ENCODE peak calls at places on chromosomes 7 and 10, in five cellular contexts. A, O, S, W and J are unnamed samples.

GRCh38 chr7:111682576-111683372 is 120.5 kb upstream of the IMMP2L start:
- DNase-seq in O (no peak), S (no peak), W (no peak), A (no peak), J (no peak)

GRCh38 chr10:21926949-21927348 is 76.6 kb downstream of the DNAJC1 start:
- DNase-seq in O (no peak), S (no peak), W (no peak), A (no peak), J (no peak)

GRCh38 chr10:97169911-97170693 is 15.7 kb downstream of the SLIT1 start:
- DNase-seq in O (no peak), A (no peak), W (no peak), S (peak; percentile 76), J (no peak)

GRCh38 chr7:81937091-81937490 is 167.2 kb upstream of the HGF start:
- DNase-seq in W (no peak), S (no peak), O (no peak), A (no peak), J (no peak)

GRCh38 chr10:113035724-113036312 is 85.8 kb downstream of the TCF7L2 start:
- DNase-seq in W (no peak), A (no peak), S (no peak), O (no peak), J (no peak)

GRCh38 chr7:131735151-131735550 is 178.7 kb upstream of the PODXL start:
- DNase-seq in O (no peak), A (no peak), W (peak; percentile 21), S (no peak), J (no peak)

GRCh38 chr7:139566736-139567646 is 43.5 kb downstream of the CLEC2L start:
- DNase-seq in O (no peak), W (no peak), A (no peak), S (no peak), J (no peak)

GRCh38 chr7:66668677-66669076 is 40.0 kb downstream of the KCTD7 start:
- DNase-seq in O (no peak), A (no peak), W (no peak), S (no peak), J (no peak)

GRCh38 chr7:20408467-20408826 is 77.7 kb downstream of the ITGB8 start:
- DNase-seq in S (no peak), A (no peak), O (no peak), W (peak; percentile 14), J (no peak)

GRCh38 chr10:31134303-31134928 is 102.8 kb upstream of the ZNF438 start:
- DNase-seq in O (peak; percentile 42), A (no peak), S (peak; percentile 58), W (peak; percentile 34), J (peak; percentile 35)

GRCh38 chr10:78948616-78949015 is 120.2 kb upstream of the ZMIZ1 start:
- DNase-seq in A (no peak), W (no peak), O (no peak), S (no peak), J (no peak)

GRCh38 chr10:89522463-89522862 is 12.9 kb downstream of the SLC16A12 start:
- DNase-seq in O (no peak), S (no peak), A (no peak), W (no peak), J (no peak)

GRCh38 chr7:100856871-100857282 is 4.4 kb downstream of the SLC12A9 start:
- DNase-seq in O (no peak), W (no peak), A (no peak), S (peak; percentile 46), J (no peak)

GRCh38 chr10:119296703-119297102 is 89.3 kb downstream of the GRK5 start:
- DNase-seq in O (no peak), S (no peak), A (no peak), W (no peak), J (no peak)

GRCh38 chr10:33254556-33255160 is 79.8 kb downstream of the NRP1 start:
- DNase-seq in A (no peak), W (no peak), O (no peak), S (no peak), J (no peak)

GRCh38 chr10:14211617-14212016 is 119.1 kb downstream of the FRMD4A start:
- DNase-seq in S (no peak), O (no peak), A (no peak), W (no peak), J (no peak)

GRCh38 chr10:14220026-14220425 is 110.7 kb downstream of the FRMD4A start:
- DNase-seq in S (no peak), O (no peak), A (no peak), W (no peak), J (no peak)

GRCh38 chr10:14219411-14219810 is 111.3 kb downstream of the FRMD4A start:
- DNase-seq in O (no peak), W (no peak), A (no peak), S (no peak), J (no peak)

GRCh38 chr10:14215601-14216000 is 115.1 kb downstream of the FRMD4A start:
- DNase-seq in S (no peak), W (no peak), A (no peak), O (no peak), J (no peak)
- TF ChIP-seq CTCF in S (no peak), W (no peak), A (no peak), O (no peak), J (no peak)

DNA sequence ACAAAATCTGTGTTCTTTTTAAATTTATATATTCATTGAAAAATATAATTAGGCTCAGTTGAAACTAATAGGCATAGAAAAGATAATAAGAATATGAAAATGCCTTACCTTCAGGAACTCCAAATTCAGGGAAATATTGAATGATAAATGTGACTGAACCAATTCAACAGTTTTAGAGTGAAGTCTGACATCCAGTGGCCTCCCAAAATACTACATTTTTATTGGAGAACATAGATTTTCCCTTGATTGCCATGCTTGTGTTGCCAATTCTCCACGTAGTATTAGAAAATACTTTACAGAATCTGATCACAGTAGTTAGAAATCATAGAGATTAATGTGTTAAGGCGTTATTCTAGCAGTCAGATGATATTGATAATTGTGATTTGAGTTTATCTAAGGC is 1246.7 kb downstream of the GATA3 start:
- DNase-seq in A (no peak), W (no peak), S (no peak), O (no peak), J (no peak)
- TF ChIP-seq CTCF in A (no peak), W (no peak), S (no peak), O (peak; percentile 21), J (no peak)

GRCh38 chr7:23012797-23013714 is 874 bp downstream of the HYCC1 start:
- DNase-seq in O (peak; percentile 46), W (peak; percentile 11), A (peak; percentile 78), S (peak; percentile 60), J (peak; percentile 34)
- TF ChIP-seq CTCF in O (no peak), W (no peak), A (no peak), S (no peak), J (no peak)

DNA sequence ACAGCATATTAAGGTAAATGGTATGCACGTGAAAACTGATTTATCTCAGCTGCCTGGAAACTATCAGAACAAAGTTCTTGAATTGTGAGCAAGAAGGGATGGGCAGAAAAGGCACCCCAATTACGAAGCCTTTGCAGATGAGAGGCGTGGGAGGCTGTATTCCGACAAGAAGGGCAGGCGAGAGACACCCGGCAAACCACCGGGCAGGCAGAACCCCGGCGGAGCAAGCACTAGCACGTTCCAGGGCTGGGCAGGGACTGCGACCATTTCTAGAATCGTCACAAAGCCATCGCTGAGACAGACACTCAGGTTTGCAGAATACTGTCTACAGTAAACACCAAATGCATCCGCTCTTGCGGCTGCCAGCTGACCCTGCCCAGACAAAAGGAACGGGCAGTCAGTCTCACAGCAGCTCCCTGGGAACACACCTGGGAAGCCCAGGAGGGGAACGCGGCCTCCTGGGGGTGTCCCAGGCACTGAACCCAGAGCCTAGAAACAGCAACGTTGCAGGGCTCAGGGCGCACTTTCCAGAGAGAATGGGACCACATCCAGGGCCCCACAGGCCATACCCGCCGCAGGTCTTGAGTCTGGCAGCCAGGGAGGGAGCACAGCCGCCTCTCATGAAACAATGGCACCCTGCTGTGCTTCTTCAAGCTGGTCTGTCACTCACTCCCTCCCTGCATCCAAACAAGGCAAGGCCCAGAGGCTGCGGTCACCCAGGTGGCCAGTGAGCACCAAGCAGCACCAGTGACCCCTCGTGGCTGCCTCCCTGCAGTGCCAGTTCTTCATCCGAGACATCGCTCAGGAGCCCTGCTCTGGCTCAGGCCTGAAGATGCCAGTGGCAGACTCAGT is 261.9 kb downstream of the PTPRN2 start:
- DNase-seq in W (no peak), A (peak; percentile 85), S (no peak), O (no peak), J (no peak)
- TF ChIP-seq CTCF in W (no peak), A (peak; percentile 28), S (no peak), O (no peak), J (no peak)

DNA sequence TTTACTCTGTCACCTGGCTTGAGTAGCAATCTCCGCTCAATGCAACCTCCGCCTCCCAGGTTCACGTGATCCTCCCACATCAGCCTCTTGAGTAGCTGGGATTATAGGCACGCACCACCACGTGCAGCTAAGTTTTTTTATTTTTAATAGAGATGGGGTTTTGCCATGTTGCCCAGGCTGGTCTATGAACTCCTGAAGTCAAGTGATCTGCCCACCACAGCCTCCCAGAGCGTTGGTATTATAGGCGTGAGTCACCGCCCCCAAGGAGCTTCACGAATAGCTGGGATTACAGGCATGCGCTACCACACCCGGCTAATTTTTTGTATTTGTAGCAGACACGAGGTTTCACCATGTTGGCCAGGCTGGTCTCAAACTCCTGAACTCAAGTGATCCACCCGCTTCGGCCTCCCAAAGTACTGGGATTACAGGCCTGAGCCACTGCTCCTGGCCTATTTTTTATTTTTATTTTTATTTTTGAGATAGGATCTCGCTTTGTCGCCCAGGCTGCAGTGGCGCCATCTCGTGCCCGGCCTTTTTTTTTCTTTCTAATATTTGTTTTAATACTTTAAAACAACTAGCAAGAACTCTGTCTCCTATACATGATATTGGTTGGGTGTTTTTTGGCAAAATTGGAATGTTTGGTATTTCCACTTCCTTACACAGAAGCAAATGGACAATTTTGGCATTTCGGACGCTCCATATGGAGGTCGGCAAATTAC is 1.1 kb downstream of the EFCAB10 start:
- DNase-seq in A (no peak), W (no peak), S (no peak), O (no peak), J (no peak)
- TF ChIP-seq CTCF in A (no peak), W (no peak), S (no peak), O (no peak), J (no peak)

GRCh38 chr7:36192050-36192824 is 39.2 kb downstream of the EEPD1 start:
- DNase-seq in A (no peak), O (no peak), W (peak; percentile 49), S (no peak), J (no peak)
- TF ChIP-seq CTCF in A (no peak), O (no peak), W (no peak), S (no peak), J (no peak)

DNA sequence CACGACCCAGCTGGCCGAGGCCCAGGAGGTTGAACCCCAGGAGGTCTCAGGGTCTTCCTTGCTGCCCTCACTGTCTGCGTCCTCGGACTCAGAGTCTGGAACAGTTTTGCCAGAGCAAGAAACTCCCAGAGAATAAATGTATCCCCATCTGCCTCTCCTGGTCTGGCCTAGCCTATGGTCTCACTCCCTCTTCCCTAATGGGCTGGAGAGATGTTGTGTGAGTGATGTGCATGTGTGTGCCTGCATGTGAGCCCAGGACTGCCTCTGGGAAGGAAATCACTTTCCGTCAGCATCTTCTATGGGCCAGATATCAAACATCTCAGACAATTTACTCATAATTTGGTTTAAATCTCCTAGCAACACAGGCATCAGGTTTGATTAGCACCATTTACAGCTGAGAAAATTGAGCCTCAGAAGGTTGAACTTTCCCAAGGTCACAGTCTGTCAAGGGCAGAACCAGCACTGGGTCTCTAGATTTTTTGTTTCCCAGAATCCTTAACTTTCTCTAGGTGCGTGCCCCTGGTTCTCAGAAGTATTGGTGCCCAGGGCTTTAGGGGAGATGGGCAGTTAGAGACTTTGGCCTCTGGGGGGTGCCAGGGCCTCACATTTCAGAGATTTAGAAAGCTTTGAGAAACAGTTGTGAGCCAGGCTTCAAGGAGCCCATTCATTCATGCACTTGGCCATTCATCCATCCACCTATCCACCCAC is 4.9 kb downstream of the TMEM270 start:
- DNase-seq in O (peak; percentile 56), S (no peak), A (peak; percentile 39), W (no peak), J (no peak)
- TF ChIP-seq CTCF in O (no peak), S (peak; percentile 19), A (peak; percentile 20), W (peak; percentile 10), J (no peak)